ENCODE peak calls at places on chromosomes 11 and 22, in seven cellular contexts. X, H, G, W, T, D and B are unnamed samples.

GRCh38 chr11:88555018-88555828 is 217.7 kb upstream of the CTSC start:
- DNase-seq in X (no peak), D (peak), W (no peak), G (peak), H (peak), T (no peak), B (peak)

GRCh38 chr11:66322732-66323427 is 6.0 kb upstream of the CD248 start:
- DNase-seq in T (peak), W (no peak), H (no peak), G (no peak), D (no peak), X (no peak), B (no peak)

GRCh38 chr22:39634530-39635399 is 64.2 kb downstream of the CACNA1I start:
- DNase-seq in H (peak), W (peak), X (peak), T (no peak), G (peak), D (peak), B (peak)

GRCh38 chr11:12224537-12224893 is 114.1 kb downstream of the MICAL2 start:
- DNase-seq in X (peak), W (peak), D (peak), H (no peak), G (no peak), T (peak), B (peak)

GRCh38 chr11:6556139-6556949 is 47.1 kb downstream of the RRP8 start:
- DNase-seq in W (no peak), X (peak), T (no peak), D (no peak), H (no peak), G (no peak), B (no peak)

GRCh38 chr11:121106812-121107211 is 5.8 kb downstream of the TECTA start:
- DNase-seq in T (no peak), W (no peak), H (no peak), X (no peak), G (no peak), D (no peak), B (no peak)

GRCh38 chr11:132072044-132072879 is 701.8 kb downstream of the NTM start:
- DNase-seq in W (no peak), D (peak), T (no peak), G (no peak), X (no peak), H (no peak), B (no peak)

GRCh38 chr22:38144025-38144405 is 33.5 kb upstream of the BAIAP2L2 start:
- DNase-seq in H (peak), G (peak), T (peak), W (no peak), X (no peak), D (no peak), B (no peak)

GRCh38 chr11:37264783-37265182 is 666.7 kb upstream of the RAG2 start:
- DNase-seq in G (no peak), X (no peak), H (no peak), D (no peak), W (no peak), T (no peak), B (no peak)

GRCh38 chr22:43550024-43550620 is 138.3 kb downstream of the MPPED1 start:
- DNase-seq in G (no peak), X (no peak), W (no peak), T (no peak), D (no peak), H (no peak), B (no peak)

GRCh38 chr11:64359712-64360402 is 895 bp downstream of the RPS6KA4 start:
- DNase-seq in H (no peak), X (peak), T (no peak), G (no peak), D (no peak), W (peak), B (no peak)

GRCh38 chr11:64360403-64360980 is 1.5 kb downstream of the RPS6KA4 start:
- DNase-seq in G (no peak), T (no peak), X (no peak), W (no peak), D (no peak), H (no peak), B (no peak)

GRCh38 chr11:64358536-64358906 is 441 bp upstream of the RPS6KA4 start:
- DNase-seq in X (no peak), D (no peak), H (no peak), W (no peak), G (no peak), T (peak), B (no peak)

GRCh38 chr11:64357904-64358535 is 942 bp upstream of the RPS6KA4 start:
- DNase-seq in H (no peak), W (peak), G (peak), T (no peak), X (no peak), D (no peak), B (no peak)

DNA sequence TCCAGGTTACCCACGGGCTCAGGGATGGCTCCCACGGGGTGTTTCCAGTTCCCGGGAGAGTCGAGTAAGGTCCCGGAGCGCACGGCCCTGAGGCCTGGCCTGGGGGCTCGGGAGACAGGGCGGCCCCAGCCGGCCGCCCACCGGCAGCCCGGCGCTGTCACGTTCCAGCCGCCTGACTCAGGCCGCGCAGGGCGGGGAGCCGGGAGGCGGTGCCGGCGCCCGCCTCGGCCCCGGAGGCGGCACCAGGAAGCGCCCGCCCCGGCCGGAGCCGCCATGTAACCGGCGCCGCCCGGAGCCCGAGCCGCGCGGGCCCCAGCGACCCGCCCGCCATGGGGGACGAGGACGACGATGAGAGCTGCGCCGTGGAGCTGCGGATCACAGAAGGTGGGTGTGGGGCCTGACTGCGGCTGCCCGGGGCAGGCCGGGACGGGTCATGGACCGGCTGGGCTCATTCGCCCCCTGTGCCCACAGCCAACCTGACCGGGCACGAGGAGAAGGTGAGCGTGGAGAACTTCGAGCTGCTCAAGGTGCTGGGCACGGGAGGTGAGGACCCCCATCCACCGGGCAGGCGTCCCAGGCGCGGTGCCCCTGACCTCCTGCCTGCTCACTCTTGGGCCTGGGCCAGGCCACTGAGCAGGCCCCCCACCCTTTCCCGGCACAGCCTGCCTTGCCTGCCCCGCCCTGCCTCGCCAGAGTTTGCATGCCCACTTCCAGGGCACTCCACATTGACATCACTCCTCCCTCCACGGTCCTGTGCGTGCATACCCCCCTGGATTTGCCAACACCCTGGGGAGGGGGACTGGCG is at the start of gene RPS6KA4:
- DNase-seq in D (peak), H (no peak), X (peak), W (peak), G (peak), T (peak), B (peak)
- TF ChIP-seq POLR2A in D (peak), H (peak), X (peak), W (peak), G (peak), T (peak), B (peak)

GRCh38 chr22:30810105-30810504 is 115.4 kb downstream of the OSBP2 start:
- DNase-seq in T (no peak), W (no peak), G (no peak), X (no peak), H (no peak), D (no peak), B (no peak)
- TF ChIP-seq POLR2A in T (no peak), W (no peak), G (no peak), X (no peak), H (no peak), D (no peak), B (no peak)

GRCh38 chr11:32489464-32489863 is 54.1 kb upstream of the WT1 start:
- DNase-seq in W (no peak), X (no peak), D (no peak), H (no peak), G (no peak), T (no peak), B (no peak)
- TF ChIP-seq POLR2A in W (no peak), X (no peak), D (no peak), H (no peak), G (no peak), T (no peak), B (no peak)

GRCh38 chr11:116864531-116864930 is 27.1 kb upstream of the APOA1 start:
- DNase-seq in H (no peak), G (no peak), D (peak), X (no peak), W (no peak), T (no peak), B (no peak)
- TF ChIP-seq POLR2A in H (no peak), G (no peak), D (no peak), X (no peak), W (no peak), T (no peak), B (no peak)

GRCh38 chr11:74672956-74673895 is 58.0 kb downstream of the CHRDL2 start:
- DNase-seq in G (peak), T (peak), H (no peak), W (peak), X (peak), D (peak), B (no peak)

GRCh38 chr11:74671520-74672196 is 59.6 kb downstream of the CHRDL2 start:
- DNase-seq in T (no peak), H (no peak), G (no peak), W (no peak), D (peak), X (no peak), B (no peak)

GRCh38 chr11:74672332-74672955 is 58.8 kb downstream of the CHRDL2 start:
- DNase-seq in W (no peak), G (no peak), D (no peak), T (no peak), H (no peak), X (no peak), B (no peak)

GRCh38 chr11:74675761-74676160 is 55.5 kb downstream of the CHRDL2 start:
- DNase-seq in H (no peak), D (no peak), X (no peak), W (no peak), G (no peak), T (no peak), B (no peak)

DNA sequence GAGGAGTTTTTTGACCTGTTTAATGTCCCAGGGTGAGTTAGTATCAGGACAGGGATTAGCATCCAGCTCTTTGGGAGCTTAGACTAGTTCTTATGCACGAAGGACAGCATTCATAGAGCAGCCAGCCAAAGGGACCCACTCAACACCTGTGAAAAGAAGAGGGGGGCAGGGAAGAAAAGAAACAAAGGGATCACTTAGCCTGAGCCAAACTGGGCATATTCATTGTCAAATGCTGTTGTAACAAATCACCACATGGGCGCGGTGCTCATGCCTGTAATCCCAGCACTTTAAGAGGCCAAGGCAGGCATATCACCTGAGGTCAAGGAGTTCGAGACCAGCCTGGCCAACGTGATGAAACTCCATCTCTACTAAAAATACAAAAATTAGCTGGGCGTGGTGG is 57.3 kb downstream of the CHRDL2 start:
- DNase-seq in X (no peak), T (no peak), H (no peak), W (no peak), G (no peak), D (no peak), B (no peak)
- TF ChIP-seq POLR2A in X (no peak), T (no peak), H (no peak), W (no peak), G (no peak), D (peak), B (no peak)

GRCh38 chr22:46075764-46076531 is 74.4 kb upstream of the PPARA start:
- DNase-seq in T (peak), W (peak), D (no peak), X (peak), H (no peak), G (no peak), B (no peak)

GRCh38 chr22:46072981-46073682 is 77.2 kb upstream of the PPARA start:
- DNase-seq in G (no peak), W (peak), D (no peak), X (peak), H (no peak), T (no peak), B (no peak)

GRCh38 chr22:46074771-46075551 is 75.4 kb upstream of the PPARA start:
- DNase-seq in D (no peak), W (peak), T (peak), X (peak), H (no peak), G (no peak), B (no peak)

GRCh38 chr22:46072030-46072881 is 78.1 kb upstream of the PPARA start:
- DNase-seq in X (peak), W (peak), G (no peak), H (no peak), T (peak), D (peak), B (no peak)

GRCh38 chr22:46073683-46074504 is 76.4 kb upstream of the PPARA start:
- DNase-seq in W (peak), H (no peak), X (peak), G (no peak), D (peak), T (peak), B (no peak)
- TF ChIP-seq POLR2A in W (peak), H (no peak), X (peak), G (no peak), D (peak), T (peak), B (no peak)

DNA sequence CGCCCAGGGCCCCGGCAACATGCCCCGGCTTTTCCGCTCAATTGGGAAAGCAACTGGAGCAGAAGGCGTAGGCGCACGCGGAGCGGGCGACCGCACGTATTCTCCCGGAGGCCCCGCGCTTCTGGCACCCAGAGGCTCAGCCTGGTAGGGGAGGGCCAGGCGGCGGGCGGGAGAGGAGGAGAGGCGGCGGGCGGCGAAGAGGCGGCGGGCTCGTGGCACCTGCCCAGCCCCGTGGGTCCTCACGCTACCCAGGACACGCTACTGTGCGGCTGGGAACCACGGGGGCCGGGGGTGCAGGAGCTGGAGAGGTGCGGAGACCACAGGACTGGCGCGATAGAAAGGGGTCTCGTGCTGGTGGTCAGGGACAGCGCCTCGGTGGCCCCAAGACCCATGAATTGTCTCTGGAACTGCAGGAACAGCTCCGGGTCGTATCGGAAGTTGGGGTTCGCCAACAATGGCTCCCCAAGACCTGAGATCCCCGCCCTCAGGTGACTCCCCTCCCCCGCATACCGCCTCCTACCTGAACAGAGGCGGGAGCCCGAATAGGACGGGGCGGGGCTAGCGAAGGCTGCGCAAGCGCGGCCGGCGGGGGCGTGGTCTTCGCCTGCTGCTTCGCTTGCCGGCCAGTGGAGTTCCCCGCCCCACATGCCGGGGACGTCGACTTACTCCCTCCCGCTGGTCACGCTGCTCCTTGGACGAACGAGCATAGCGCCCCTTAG is at the start of gene SLC37A4:
- DNase-seq in X (peak), T (peak), G (peak), D (peak), W (peak), H (peak), B (peak)
- TF ChIP-seq POLR2A in X (peak), T (peak), G (peak), D (no peak), W (peak), H (peak), B (peak)

GRCh38 chr11:64304316-64305072 is 830 bp upstream of the ESRRA start:
- DNase-seq in H (peak), W (peak), X (peak), G (peak), D (peak), T (peak), B (peak)
- TF ChIP-seq POLR2A in H (peak), W (peak), X (no peak), G (peak), D (no peak), T (no peak), B (no peak)

GRCh38 chr22:31346733-31347250 is 646 bp upstream of the PATZ1 start:
- DNase-seq in H (no peak), D (peak), T (no peak), X (peak), G (peak), W (peak), B (peak)
- TF ChIP-seq POLR2A in H (no peak), D (no peak), T (no peak), X (no peak), G (peak), W (no peak), B (no peak)